ENCODE peak calls at places on chromosomes 2 and 18, in nine cellular contexts. L is WTC11, E is left ventricle myocardium superior, W is DMS79, N is GDM1, H is heart left ventricle, P is fibroblast of lung, A is cardiac muscle cell, G is cortex of kidney. F is an unnamed sample.
A peak's percentile ranks its signal among the peaks of the same experiment; 100 is the strongest.

GRCh38 chr2:112026509-112026908 is 28.6 kb upstream of the TMEM87B start:
- DNase-seq in H (no peak), L (no peak), N (no peak), W (no peak), P (no peak), A (peak; percentile 15), E (no peak), G (no peak), F (no peak)

GRCh38 chr2:181153886-181154285 is 173.5 kb downstream of the UBE2E3 start:
- DNase-seq in L (no peak), A (no peak), G (no peak), H (no peak), P (peak; percentile 81), N (no peak), E (no peak), W (no peak), F (no peak)

GRCh38 chr2:169664978-169665930 is 29.0 kb downstream of the CFAP210 start:
- DNase-seq in G (no peak), L (no peak), N (peak; percentile 61), A (no peak), H (no peak), W (no peak), E (no peak), P (peak; percentile 26), F (no peak)

GRCh38 chr18:49467019-49467563 is 6.6 kb upstream of the DYM start:
- DNase-seq in N (no peak), H (no peak), P (no peak), W (no peak), E (no peak), A (no peak), G (no peak), L (no peak), F (no peak)

GRCh38 chr2:65420712-65421431 is 11.5 kb downstream of the SPRED2 start:
- DNase-seq in L (no peak), W (no peak), P (peak; percentile 61), E (no peak), G (no peak), N (peak; percentile 34), H (no peak), A (no peak), F (peak; percentile 21)

GRCh38 chr18:11512096-11513030 is 97.0 kb upstream of the SLC35G4 start:
- DNase-seq in G (no peak), N (no peak), H (no peak), A (no peak), P (no peak), L (no peak), E (no peak), W (no peak), F (no peak)

GRCh38 chr2:11375025-11375688 is 30.7 kb upstream of the ROCK2 start:
- DNase-seq in L (no peak), A (no peak), E (no peak), W (no peak), G (no peak), N (no peak), P (no peak), H (no peak), F (no peak)

GRCh38 chr2:17975401-17975800 is 96.9 kb downstream of the KCNS3 start:
- DNase-seq in G (no peak), W (no peak), P (no peak), N (no peak), L (no peak), A (no peak), E (no peak), H (no peak), F (no peak)

GRCh38 chr18:26971327-26971918 is 105.9 kb upstream of the AQP4 start:
- DNase-seq in N (no peak), G (no peak), H (no peak), W (no peak), A (no peak), L (no peak), P (peak; percentile 25), E (no peak), F (no peak)

GRCh38 chr2:72015281-72015680 is 132.4 kb downstream of the CYP26B1 start:
- DNase-seq in E (no peak), N (no peak), H (no peak), A (no peak), G (no peak), P (peak; percentile 32), W (no peak), L (no peak), F (no peak)

GRCh38 chr2:126482582-126483464 is 173.1 kb upstream of the GYPC start:
- DNase-seq in N (no peak), G (no peak), H (no peak), W (no peak), P (no peak), L (no peak), E (no peak), A (no peak), F (no peak)

GRCh38 chr18:34595673-34596072 is 114.4 kb upstream of the DTNA start:
- DNase-seq in A (no peak), W (no peak), G (no peak), E (no peak), P (peak; percentile 36), L (peak; percentile 34), N (no peak), H (no peak), F (no peak)

GRCh38 chr18:44342946-44343345 is 337.7 kb upstream of the SETBP1 start:
- DNase-seq in A (no peak), H (no peak), E (no peak), G (no peak), W (no peak), N (no peak), L (no peak), P (no peak), F (no peak)

GRCh38 chr18:74314759-74315463 is 728 bp upstream of the C18orf63 start:
- DNase-seq in G (no peak), H (no peak), E (peak; percentile 52), A (no peak), N (no peak), P (no peak), L (no peak), W (no peak), F (no peak)

GRCh38 chr2:54528311-54528945 is 72.3 kb downstream of the SPTBN1 start:
- DNase-seq in L (no peak), E (no peak), P (peak; percentile 83), H (no peak), A (no peak), W (no peak), G (no peak), N (no peak), F (no peak)

GRCh38 chr2:28155627-28156026 is 237.0 kb upstream of the FOSL2 start:
- DNase-seq in G (no peak), A (no peak), L (peak; percentile 39), W (no peak), P (no peak), H (no peak), E (no peak), N (no peak), F (no peak)

GRCh38 chr2:136281281-136282117 is 163.6 kb upstream of the CXCR4 start:
- DNase-seq in G (no peak), L (no peak), E (no peak), A (no peak), P (no peak), W (no peak), N (no peak), H (no peak), F (no peak)

GRCh38 chr18:50817898-50818250 is 1.9 kb downstream of the MRO start:
- DNase-seq in P (peak; percentile 42), E (no peak), W (no peak), H (no peak), G (no peak), N (no peak), L (no peak), A (no peak), F (no peak)

GRCh38 chr2:108837198-108837597 is 50.6 kb downstream of the CCDC138 start:
- DNase-seq in G (no peak), E (no peak), A (no peak), L (no peak), W (no peak), P (no peak), H (no peak), N (no peak), F (no peak)

GRCh38 chr18:36214811-36215210 is 27.5 kb downstream of the MOCOS start:
- DNase-seq in L (no peak), G (no peak), W (no peak), H (no peak), P (no peak), E (no peak), A (no peak), N (no peak), F (no peak)

GRCh38 chr2:232026941-232027340 is 65.4 kb downstream of the DIS3L2 start:
- DNase-seq in N (no peak), P (no peak), H (no peak), A (no peak), L (no peak), E (no peak), G (no peak), W (no peak), F (no peak)

GRCh38 chr2:10312437-10312957 is 9.8 kb downstream of the HPCAL1 start:
- DNase-seq in G (no peak), L (no peak), H (no peak), E (no peak), A (no peak), N (no peak), P (no peak), W (no peak), F (no peak)

GRCh38 chr2:19435815-19436214 is 77.4 kb upstream of the OSR1 start:
- DNase-seq in E (no peak), W (no peak), P (no peak), A (no peak), G (no peak), L (no peak), H (no peak), N (no peak), F (no peak)

GRCh38 chr2:57296795-57297517 is 749.6 kb upstream of the VRK2 start:
- DNase-seq in E (no peak), G (no peak), P (peak; percentile 18), H (no peak), A (no peak), L (no peak), W (no peak), N (no peak), F (no peak)

GRCh38 chr2:162007447-162008040 is 66.5 kb downstream of the DPP4 start:
- DNase-seq in H (no peak), W (no peak), E (no peak), L (no peak), A (no peak), N (no peak), G (no peak), P (no peak), F (no peak)

GRCh38 chr2:9033385-9034175 is 30.1 kb upstream of the MBOAT2 start:
- DNase-seq in H (no peak), P (peak; percentile 30), W (no peak), N (no peak), L (peak; percentile 35), A (peak; percentile 39), G (no peak), E (no peak), F (no peak)

GRCh38 chr2:98508690-98509054 is 64.0 kb downstream of the INPP4A start:
- DNase-seq in P (peak; percentile 76), N (peak; percentile 37), A (no peak), H (no peak), G (no peak), W (no peak), E (peak; percentile 67), L (no peak), F (no peak)

GRCh38 chr2:133862400-133862977 is 294.2 kb upstream of the NCKAP5 start:
- DNase-seq in A (no peak), E (no peak), H (no peak), L (no peak), W (no peak), G (no peak), P (no peak), N (no peak), F (no peak)

GRCh38 chr2:3440486-3440885 is 61.0 kb downstream of the TRAPPC12 start:
- DNase-seq in H (no peak), A (no peak), G (no peak), P (no peak), E (no peak), W (no peak), N (no peak), L (no peak), F (no peak)

GRCh38 chr2:239109041-239109915 is 261.4 kb downstream of the TWIST2 start:
- DNase-seq in L (no peak), E (peak; percentile 73), P (no peak), G (no peak), W (no peak), A (no peak), H (no peak), N (no peak), F (no peak)

GRCh38 chr18:36326771-36327170 is 29.3 kb downstream of the FHOD3 start:
- DNase-seq in E (no peak), P (no peak), W (no peak), G (no peak), H (no peak), N (no peak), A (peak; percentile 69), L (no peak), F (no peak)